ENCODE peak calls at places on chromosome 20, in nine cellular contexts. I is ascending aorta; H is psoas muscle; S is astrocyte of the spinal cord; P is bronchial epithelial cell; Y is testis; A is brain microvascular endothelial cell; N is kidney epithelial cell; O is CD8-positive, alpha-beta T cell. U is an unnamed sample.

GRCh38 chr20:34582911-34583310 is 24.4 kb downstream of the MAP1LC3A start:
- DNase-seq in P (no peak), O (no peak), Y (peak), A (no peak), N (no peak), H (no peak), I (peak), S (no peak), U (no peak)

GRCh38 chr20:63343460-63344150 is 17.5 kb downstream of the CHRNA4 start:
- DNase-seq in H (no peak), N (no peak), I (no peak), S (no peak), Y (no peak), A (no peak), O (no peak), P (no peak), U (no peak)

GRCh38 chr20:32839227-32839981 is 19.3 kb upstream of the EFCAB8 start:
- DNase-seq in S (no peak), Y (no peak), A (no peak), N (no peak), O (no peak), P (no peak), H (no peak), I (no peak), U (no peak)

GRCh38 chr20:23145281-23145700 is 59.2 kb upstream of the CD93 start:
- DNase-seq in O (no peak), S (peak), H (peak), P (peak), I (peak), A (peak), N (no peak), Y (no peak), U (no peak)

GRCh38 chr20:46220808-46221207 is 87.5 kb downstream of the CDH22 start:
- DNase-seq in Y (peak), I (no peak), A (no peak), S (no peak), P (no peak), N (peak), O (no peak), H (peak), U (no peak)

GRCh38 chr20:21378259-21378658 is 19.1 kb downstream of the NKX2-4 start:
- DNase-seq in P (no peak), O (no peak), I (no peak), S (no peak), N (no peak), H (no peak), Y (no peak), A (no peak), U (no peak)

GRCh38 chr20:35901678-35902544 is 52.4 kb downstream of the SCAND1 start:
- DNase-seq in O (no peak), H (no peak), I (no peak), S (peak), A (peak), N (peak), P (peak), Y (no peak), U (no peak)

GRCh38 chr20:37267684-37268313 is 6.2 kb upstream of the GHRH start:
- DNase-seq in S (no peak), O (no peak), N (no peak), I (no peak), P (no peak), A (no peak), H (no peak), Y (no peak), U (no peak)

GRCh38 chr20:53737404-53738038 is 143.9 kb upstream of the ZNF217 start:
- DNase-seq in Y (no peak), N (no peak), I (no peak), P (no peak), A (no peak), O (no peak), H (no peak), S (no peak), U (no peak)

GRCh38 chr20:32980990-32981389 is 23.2 kb downstream of the SUN5 start:
- DNase-seq in A (no peak), H (no peak), P (no peak), S (no peak), N (no peak), I (no peak), O (no peak), Y (no peak), U (no peak)

GRCh38 chr20:10897341-10897740 is 223.5 kb upstream of the JAG1 start:
- DNase-seq in I (no peak), S (no peak), A (no peak), H (no peak), Y (no peak), O (no peak), P (no peak), N (no peak), U (no peak)

GRCh38 chr20:46307999-46308257 is 370 bp downstream of the CDH22 start:
- DNase-seq in I (no peak), A (no peak), N (no peak), Y (no peak), O (no peak), P (no peak), H (no peak), S (no peak), U (no peak)

GRCh38 chr20:43352996-43353395 is 104.7 kb upstream of the SRSF6 start:
- DNase-seq in S (no peak), P (no peak), Y (no peak), A (no peak), N (no peak), O (no peak), H (no peak), I (no peak), U (no peak)

GRCh38 chr20:8399963-8400362 is 267.9 kb downstream of the PLCB1 start:
- DNase-seq in I (no peak), O (no peak), Y (no peak), H (no peak), A (no peak), P (no peak), S (no peak), N (no peak), U (no peak)

GRCh38 chr20:47099749-47100515 is 205.3 kb downstream of the EYA2 start:
- DNase-seq in O (no peak), A (no peak), S (no peak), I (no peak), P (no peak), Y (peak), N (no peak), H (peak), U (no peak)

GRCh38 chr20:63563186-63563935 is 9.4 kb downstream of the FNDC11 start:
- DNase-seq in P (no peak), H (no peak), S (no peak), I (no peak), O (no peak), N (no peak), A (no peak), Y (no peak), U (no peak)

GRCh38 chr20:43945391-43946205 is 30.9 kb downstream of the TOX2 start:
- DNase-seq in N (no peak), Y (no peak), I (no peak), A (no peak), P (no peak), S (no peak), O (no peak), H (no peak), U (no peak)

GRCh38 chr20:60035486-60035885 is 77.3 kb downstream of the CDH26 start:
- DNase-seq in I (no peak), Y (no peak), S (no peak), N (no peak), P (no peak), A (no peak), O (no peak), H (no peak), U (no peak)

GRCh38 chr20:9838378-9839295 is at the start of gene PAK5:
- DNase-seq in Y (peak), S (peak), H (no peak), P (peak), A (peak), I (peak), N (peak), O (no peak), U (peak)

GRCh38 chr20:21352703-21353102 is 44.6 kb downstream of the NKX2-4 start:
- DNase-seq in H (no peak), A (peak), O (no peak), N (no peak), S (peak), I (no peak), P (peak), Y (no peak), U (no peak)

DNA sequence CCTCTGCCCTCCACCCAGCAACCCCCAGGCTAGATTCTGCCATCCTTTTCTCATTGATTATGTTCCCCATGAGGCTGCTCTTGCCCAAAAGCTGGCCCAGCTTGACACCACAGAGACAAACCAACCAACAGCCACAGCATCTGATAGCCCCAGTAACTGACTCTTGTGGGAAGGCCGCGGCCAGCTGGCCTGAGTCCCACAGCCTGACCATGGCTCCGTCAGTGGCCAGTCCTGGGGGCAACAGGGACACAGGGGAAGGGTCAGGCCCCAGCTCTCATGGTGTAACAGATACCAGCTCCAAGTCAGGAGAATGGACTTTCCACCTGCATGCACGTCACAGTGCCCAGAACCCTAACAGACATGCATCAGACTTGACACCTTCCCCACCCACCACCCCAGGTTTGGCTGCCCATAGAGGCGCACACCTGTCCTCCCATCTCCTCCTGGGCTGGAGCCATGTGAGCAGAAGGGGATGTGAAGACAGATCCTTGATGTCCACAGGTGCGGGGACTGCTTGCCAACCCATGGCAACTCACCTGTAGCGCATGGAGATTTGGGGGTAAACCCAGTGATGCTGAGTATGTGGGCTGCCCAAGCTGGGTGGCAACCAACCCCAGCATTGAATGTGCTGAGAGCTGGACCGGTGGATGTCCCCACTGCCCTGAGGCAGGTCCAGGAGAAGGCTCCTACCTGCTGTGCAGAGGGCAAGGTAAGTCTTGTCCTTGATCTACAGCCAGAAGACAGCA is 18.8 kb downstream of the RIPOR3 start:
- DNase-seq in Y (no peak), N (no peak), A (no peak), P (no peak), S (no peak), H (no peak), I (no peak), O (no peak), U (no peak)
- H3K4me3 ChIP-seq in Y (no peak), N (no peak), A (no peak), P (no peak), S (no peak), H (no peak), I (no peak), O (no peak), U (no peak)

DNA sequence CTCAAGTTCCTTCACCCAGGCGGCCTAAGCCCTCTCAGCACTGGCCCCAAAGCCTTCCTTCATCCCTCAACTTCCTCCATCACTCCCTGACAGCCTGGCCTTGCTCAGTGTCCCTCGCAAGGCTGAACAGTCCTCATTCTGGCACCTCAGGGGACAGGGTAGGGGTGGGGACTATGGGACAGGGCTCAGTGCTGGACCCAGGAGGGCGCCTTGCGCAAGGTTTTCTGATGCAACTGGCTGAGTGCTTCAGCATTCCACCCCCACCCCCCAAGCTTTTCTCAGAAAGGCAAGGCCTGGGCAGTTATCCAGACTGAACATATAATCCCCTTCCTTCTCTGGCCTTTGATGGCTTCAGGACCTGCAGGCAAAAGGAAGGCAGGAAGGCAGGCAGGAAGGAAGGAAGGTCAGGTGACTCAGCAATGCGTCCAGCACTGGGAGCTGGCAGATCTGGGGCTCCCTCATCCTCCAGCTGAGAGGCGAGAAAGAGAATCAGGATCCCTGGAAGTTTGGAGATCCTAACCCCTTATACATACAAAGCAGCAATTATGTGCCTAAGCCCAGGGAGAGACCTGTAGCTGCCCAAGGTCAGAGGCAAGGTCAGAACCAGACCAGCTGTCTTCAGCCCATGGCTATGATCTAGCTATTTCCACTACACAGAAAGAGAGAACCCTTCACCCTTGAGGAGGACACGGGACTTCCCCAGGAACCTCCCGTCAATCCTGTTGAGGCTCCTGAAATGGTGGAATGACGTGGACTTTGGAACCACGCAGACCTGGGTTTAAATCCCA is 8.6 kb upstream of the TRIB3 start:
- DNase-seq in A (peak), O (no peak), P (peak), Y (no peak), H (peak), I (peak), S (peak), N (no peak), U (peak)
- TF ChIP-seq CTCF in A (no peak), O (no peak), P (no peak), Y (no peak), H (no peak), I (no peak), S (no peak), N (no peak), U (no peak)

GRCh38 chr20:51697119-51697826 is 70.9 kb downstream of the ATP9A start:
- DNase-seq in A (no peak), N (no peak), H (no peak), Y (no peak), S (no peak), O (no peak), P (peak), I (peak), U (no peak)

GRCh38 chr20:51692806-51693400 is 75.3 kb downstream of the ATP9A start:
- DNase-seq in S (no peak), N (no peak), P (no peak), H (no peak), O (no peak), A (no peak), Y (no peak), I (no peak), U (no peak)

GRCh38 chr20:51695574-51696303 is 72.5 kb downstream of the ATP9A start:
- DNase-seq in H (no peak), O (no peak), N (peak), S (peak), A (peak), Y (no peak), I (no peak), P (peak), U (no peak)

GRCh38 chr20:51698252-51698651 is 69.9 kb downstream of the ATP9A start:
- DNase-seq in H (no peak), I (no peak), N (no peak), A (no peak), Y (peak), P (no peak), O (no peak), S (no peak), U (no peak)

DNA sequence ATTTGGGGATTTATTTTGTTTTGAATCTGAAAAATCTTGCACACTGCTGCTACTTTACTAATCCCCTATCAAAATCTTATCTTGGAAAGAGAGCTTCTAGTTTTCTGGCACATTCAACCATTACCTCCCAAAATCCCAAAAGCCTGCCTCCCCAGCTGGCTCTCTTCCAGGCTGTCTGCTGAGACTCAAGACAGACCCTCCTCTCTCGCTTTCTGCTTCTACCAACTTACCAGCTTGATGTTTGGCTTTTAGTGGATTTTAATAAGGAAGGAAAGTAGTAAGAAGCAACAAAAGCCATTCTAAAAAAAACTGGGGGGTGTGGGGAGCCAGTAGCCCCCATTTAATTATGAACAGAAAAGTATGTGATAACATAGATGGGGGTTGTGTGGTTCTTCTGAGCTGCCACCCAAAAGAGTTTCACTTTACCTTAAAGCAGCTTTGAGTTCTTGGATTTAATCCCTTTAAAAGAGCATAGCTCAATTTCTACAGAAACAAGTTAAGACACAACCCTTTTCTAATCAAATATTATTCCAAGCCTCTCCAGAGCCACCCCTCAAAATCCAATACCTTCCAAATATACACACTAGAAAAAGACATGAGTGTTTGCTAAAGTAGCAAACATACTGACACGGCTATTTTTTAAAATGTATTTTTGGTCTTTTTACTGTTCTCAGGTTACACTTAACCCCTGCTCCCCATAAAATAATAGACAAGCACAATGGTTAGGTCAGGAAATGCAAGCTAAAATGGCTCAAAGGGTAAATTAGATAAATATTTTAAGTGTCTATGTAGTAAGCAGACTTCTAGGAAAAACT is 71.7 kb downstream of the ATP9A start:
- DNase-seq in O (no peak), A (no peak), N (no peak), S (peak), Y (no peak), P (peak), H (no peak), I (no peak), U (no peak)
- H3K4me3 ChIP-seq in O (no peak), A (peak), N (no peak), S (no peak), Y (no peak), P (no peak), H (no peak), I (no peak), U (peak)

GRCh38 chr20:56200456-56200855 is 48.1 kb upstream of the MC3R start:
- DNase-seq in N (no peak), P (no peak), H (no peak), A (no peak), S (no peak), I (no peak), Y (no peak), O (no peak), U (no peak)
- TF ChIP-seq CTCF in N (peak), P (peak), H (no peak), A (peak), S (peak), I (no peak), Y (no peak), O (no peak), U (no peak)

DNA sequence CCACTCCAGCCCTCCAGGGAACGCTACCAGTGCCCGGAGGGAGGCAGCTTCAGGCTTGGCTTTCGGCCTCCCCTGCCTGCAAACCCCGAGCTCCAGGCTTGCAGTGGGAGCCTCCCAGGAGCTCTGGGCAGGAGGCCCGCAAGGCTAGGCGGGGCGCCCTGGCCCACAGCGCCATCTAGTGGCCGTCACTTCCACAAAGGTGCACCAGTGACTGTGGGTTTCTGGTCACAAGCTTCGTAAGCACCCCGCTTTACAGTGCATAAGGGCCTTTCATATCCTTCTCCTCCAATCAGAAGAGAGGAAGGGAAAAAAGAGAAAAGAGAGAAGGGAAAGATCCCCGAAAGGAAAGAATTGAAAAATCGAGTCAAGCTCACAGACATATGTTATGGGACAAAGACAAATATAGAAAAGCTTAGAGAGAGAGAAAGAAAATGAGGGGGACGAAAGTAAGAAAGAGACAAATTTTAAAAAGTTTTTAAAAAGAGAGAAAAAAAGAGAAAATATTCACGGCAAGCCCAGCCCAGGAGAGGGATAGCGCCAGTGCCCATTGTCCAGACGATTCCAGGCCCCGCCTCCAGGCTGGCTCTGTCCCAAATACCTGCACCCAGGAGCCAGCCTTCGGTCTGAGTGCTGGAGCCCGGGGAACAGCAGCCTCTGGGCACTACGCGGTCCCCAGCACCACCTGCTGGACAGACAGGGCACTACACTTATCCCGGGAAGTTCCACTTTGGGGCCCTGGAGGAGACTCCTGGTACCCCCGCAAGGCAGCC is 207.1 kb downstream of the PREX1 start:
- DNase-seq in O (peak), Y (peak), A (peak), P (peak), N (peak), I (peak), H (peak), S (peak), U (peak)
- H3K4me3 ChIP-seq in O (no peak), Y (no peak), A (peak), P (no peak), N (no peak), I (peak), H (peak), S (peak), U (peak)

GRCh38 chr20:17647391-17648305 is 34.4 kb downstream of the RRBP1 start:
- DNase-seq in H (peak), S (no peak), N (no peak), Y (no peak), O (no peak), I (no peak), A (no peak), P (no peak), U (peak)
- TF ChIP-seq CTCF in H (no peak), S (no peak), N (no peak), Y (no peak), O (no peak), I (no peak), A (no peak), P (no peak), U (no peak)